ENCODE peak calls at places on chromosomes 12 and 14, in four cellular contexts. I, F, T and Y are unnamed samples.

GRCh38 chr12:21774358-21775129 is at the start of gene KCNJ8:
- DNase-seq in I (peak; percentile 16), F (peak; percentile 31), T (peak; percentile 21), Y (no peak)

GRCh38 chr12:62834406-62834805 is 100.5 kb downstream of the PPM1H start:
- DNase-seq in I (no peak), F (no peak), T (no peak), Y (no peak)

GRCh38 chr14:54901380-54902142 is 1.1 kb downstream of the GCH1 start:
- DNase-seq in I (no peak), F (no peak), T (peak; percentile 38), Y (peak; percentile 23)

GRCh38 chr14:53979747-53980642 is 23.4 kb upstream of the BMP4 start:
- DNase-seq in I (no peak), F (peak; percentile 23), T (no peak), Y (peak; percentile 54)

GRCh38 chr14:59507063-59507751 is 22.9 kb downstream of the JKAMP start:
- DNase-seq in I (peak; percentile 34), F (peak; percentile 64), T (peak; percentile 76), Y (peak; percentile 57)

GRCh38 chr14:99346470-99347080 is 74.6 kb upstream of the BCL11B start:
- DNase-seq in I (no peak), F (no peak), T (no peak), Y (no peak)

GRCh38 chr12:81759215-81759991 is at the start of gene PPFIA2:
- DNase-seq in I (peak; percentile 52), F (peak; percentile 26), T (peak; percentile 42), Y (no peak)

GRCh38 chr12:76037130-76038105 is 5.8 kb upstream of the PHLDA1 start:
- DNase-seq in I (peak; percentile 80), F (peak; percentile 64), T (peak; percentile 38), Y (peak; percentile 92)

GRCh38 chr12:101209319-101210302 is at the start of gene SLC5A8:
- DNase-seq in I (no peak), F (no peak), T (no peak), Y (no peak)

GRCh38 chr14:24238123-24238522 is 4.3 kb downstream of the TINF2 start:
- DNase-seq in I (no peak), F (no peak), T (peak; percentile 31), Y (peak; percentile 26)

GRCh38 chr12:119302334-119303132 is 32.0 kb upstream of the CCDC60 start:
- DNase-seq in I (no peak), F (no peak), T (no peak), Y (no peak)

GRCh38 chr14:96559571-96559970 is 57.4 kb downstream of the PAPOLA start:
- DNase-seq in I (no peak), F (no peak), T (no peak), Y (no peak)

GRCh38 chr12:131112016-131112415 is 158.3 kb downstream of the ADGRD1 start:
- DNase-seq in I (no peak), F (no peak), T (peak; percentile 48), Y (no peak)

GRCh38 chr12:38906482-38907170 is 1.2 kb upstream of the CPNE8 start:
- DNase-seq in I (peak; percentile 80), F (peak; percentile 57), T (peak; percentile 86), Y (peak; percentile 64)

GRCh38 chr12:19757317-19757877 is 318.1 kb downstream of the AEBP2 start:
- DNase-seq in I (peak; percentile 48), F (no peak), T (no peak), Y (peak; percentile 66)

GRCh38 chr14:60736494-60736893 is 1.9 kb downstream of the MNAT1 start:
- DNase-seq in I (no peak), F (peak; percentile 52), T (no peak), Y (no peak)

GRCh38 chr12:68335462-68335861 is 3.3 kb upstream of the MDM1 start:
- DNase-seq in I (no peak), F (no peak), T (no peak), Y (no peak)

GRCh38 chr12:47237751-47238211 is 158.0 kb upstream of the AMIGO2 start:
- DNase-seq in I (no peak), F (peak; percentile 24), T (no peak), Y (no peak)

GRCh38 chr12:124030510-124030909 is 57.5 kb downstream of the ZNF664 start:
- DNase-seq in I (no peak), F (peak; percentile 80), T (no peak), Y (no peak)

GRCh38 chr14:87017335-87017734 is 975.6 kb downstream of the GALC start:
- DNase-seq in I (no peak), F (no peak), T (no peak), Y (no peak)

GRCh38 chr12:2606186-2606910 is 188.4 kb upstream of the FKBP4 start:
- DNase-seq in I (no peak), F (no peak), T (no peak), Y (no peak)